ENCODE peak calls at places on chromosomes 2 and 18, in four cellular contexts. D, R, C and I are unnamed samples.

GRCh38 chr18:39701839-39702238 is 2136.2 kb upstream of the CELF4 start:
- DNase-seq in R (no peak), D (no peak), C (no peak), I (no peak)

GRCh38 chr2:219020604-219021365 is 20.5 kb downstream of the CFAP65 start:
- DNase-seq in R (no peak), C (no peak), D (no peak), I (no peak)

GRCh38 chr2:134133622-134134312 is 120.1 kb upstream of the MGAT5 start:
- DNase-seq in D (no peak), C (no peak), R (no peak), I (no peak)

GRCh38 chr2:195563857-195564512 is 93.0 kb upstream of the SLC39A10 start:
- DNase-seq in R (no peak), C (no peak), D (no peak), I (no peak)

GRCh38 chr18:22015156-22015555 is 154.2 kb upstream of the GATA6 start:
- DNase-seq in C (no peak), R (no peak), D (no peak), I (no peak)

GRCh38 chr2:152344561-152345195 is 9.7 kb downstream of the FMNL2 start:
- DNase-seq in D (no peak), R (no peak), C (peak; percentile 87), I (no peak)

GRCh38 chr2:10162586-10163497 is 40.3 kb downstream of the RRM2 start:
- DNase-seq in D (no peak), C (peak; percentile 86), R (no peak), I (no peak)

GRCh38 chr2:42238644-42239288 is 69.6 kb downstream of the EML4 start:
- DNase-seq in C (peak; percentile 51), D (peak; percentile 9), R (no peak), I (peak; percentile 11)

GRCh38 chr18:36186461-36187137 is 698 bp upstream of the MOCOS start:
- DNase-seq in D (no peak), C (peak; percentile 51), R (peak; percentile 34), I (no peak)

GRCh38 chr2:165469417-165469816 is at the start of gene CSRNP3:
- DNase-seq in C (no peak), D (no peak), R (peak; percentile 25), I (no peak)

GRCh38 chr2:45734952-45735351 is 83.5 kb downstream of the PRKCE start:
- DNase-seq in D (no peak), R (no peak), C (no peak), I (no peak)

GRCh38 chr18:39825485-39825884 is 2129.5 kb upstream of the PIK3C3 start:
- DNase-seq in R (no peak), D (no peak), C (peak; percentile 91), I (no peak)

GRCh38 chr2:156329922-156330726 is 2.4 kb downstream of the NR4A2 start:
- DNase-seq in D (no peak), C (no peak), R (no peak), I (no peak)

GRCh38 chr2:218658671-218659257 is 659 bp downstream of the ZNF142 start:
- DNase-seq in C (peak; percentile 65), R (no peak), D (peak; percentile 22), I (no peak)

GRCh38 chr2:52498062-52498750 is 1269.4 kb upstream of the CHAC2 start:
- DNase-seq in C (no peak), D (no peak), R (no peak), I (no peak)

GRCh38 chr18:59631583-59632181 is 65.5 kb downstream of the CCBE1 start:
- DNase-seq in C (peak; percentile 79), D (no peak), R (no peak), I (no peak)

GRCh38 chr18:5510109-5510846 is 33.5 kb downstream of the EPB41L3 start:
- DNase-seq in R (no peak), C (peak; percentile 60), D (no peak), I (no peak)

GRCh38 chr18:68150976-68151375 is 563.9 kb downstream of the TMX3 start:
- DNase-seq in R (no peak), D (no peak), C (peak; percentile 62), I (no peak)

GRCh38 chr2:170339324-170339723 is 161.4 kb downstream of the MYO3B start:
- DNase-seq in R (no peak), D (no peak), C (peak; percentile 85), I (no peak)

GRCh38 chr2:237457388-237457941 is 29.6 kb upstream of the MLPH start:
- DNase-seq in D (no peak), R (no peak), C (no peak), I (no peak)

GRCh38 chr2:48250943-48251342 is 279.0 kb upstream of the STON1 start:
- DNase-seq in R (no peak), C (no peak), D (no peak), I (no peak)

GRCh38 chr2:33291278-33292013 is 185.0 kb upstream of the RASGRP3 start:
- DNase-seq in D (no peak), R (peak; percentile 9), C (peak; percentile 90), I (no peak)

GRCh38 chr2:112483047-112483473 is 1.1 kb downstream of the TTL start:
- DNase-seq in D (no peak), R (peak; percentile 89), C (peak; percentile 61), I (no peak)

GRCh38 chr18:23968638-23969037 is 45.9 kb upstream of the TTC39C start:
- DNase-seq in R (no peak), C (no peak), D (no peak), I (no peak)

GRCh38 chr2:85705680-85706039 is 11.5 kb downstream of the GNLY start:
- DNase-seq in D (no peak), R (no peak), C (no peak), I (no peak)

GRCh38 chr2:17979707-17980106 is 101.2 kb downstream of the KCNS3 start:
- DNase-seq in R (no peak), D (no peak), C (no peak), I (no peak)

GRCh38 chr2:113080134-113080533 is 12.4 kb downstream of the IL1F10 start:
- DNase-seq in D (no peak), C (peak; percentile 0), R (no peak), I (peak; percentile 46)

GRCh38 chr2:9106338-9107167 is 100.1 kb upstream of the ASAP2 start:
- DNase-seq in R (no peak), D (no peak), C (peak; percentile 93), I (no peak)

GRCh38 chr2:218582085-218582484 is 13.4 kb downstream of the CNOT9 start:
- DNase-seq in C (no peak), D (no peak), R (peak; percentile 30), I (no peak)

GRCh38 chr2:31138037-31138962 is at the start of gene GALNT14:
- DNase-seq in D (no peak), R (no peak), C (peak; percentile 59), I (no peak)

GRCh38 chr2:1162768-1163584 is 212.3 kb downstream of the SNTG2 start:
- DNase-seq in D (no peak), R (peak; percentile 21), C (no peak), I (no peak)

GRCh38 chr18:58161659-58162058 is 117.6 kb downstream of the NEDD4L start:
- DNase-seq in C (peak; percentile 30), D (no peak), R (no peak), I (no peak)

GRCh38 chr18:58584219-58585127 is 44.4 kb downstream of the ALPK2 start:
- DNase-seq in D (no peak), R (no peak), C (peak; percentile 79), I (no peak)

GRCh38 chr2:88673363-88673762 is 18.1 kb upstream of the RPIA start:
- DNase-seq in D (no peak), R (no peak), C (no peak), I (no peak)

GRCh38 chr2:148096012-148096411 is 75.1 kb downstream of the MBD5 start:
- DNase-seq in R (no peak), D (no peak), C (no peak), I (no peak)

GRCh38 chr2:42084231-42084671 is 36.4 kb downstream of the PKDCC start:
- DNase-seq in D (no peak), R (no peak), C (peak; percentile 24), I (no peak)